ENCODE peak calls at places on chromosomes 4 and X, in four cellular contexts. One of them, this sample, is unnamed.

GRCh38 chr4:98166025-98166730 is 22.9 kb upstream of the STPG2 start:
- DNase-seq in right cardiac atrium: peak
- DNase-seq in retinal pigment epithelial cell: peak
- DNase-seq in kidney epithelial cell: peak
- DNase-seq in this sample: peak

GRCh38 chr4:95124906-95125504 is 367.2 kb downstream of the BMPR1B start:
- DNase-seq in kidney epithelial cell: peak
- DNase-seq in retinal pigment epithelial cell: no peak
- DNase-seq in right cardiac atrium: no peak
- DNase-seq in this sample: no peak

GRCh38 chr4:186587416-186588018 is 32.1 kb upstream of the MTNR1A start:
- DNase-seq in right cardiac atrium: peak
- DNase-seq in retinal pigment epithelial cell: peak
- DNase-seq in kidney epithelial cell: no peak
- DNase-seq in this sample: peak

GRCh38 chrX:130393451-130394074 is 8.1 kb upstream of the GPR119 start:
- DNase-seq in retinal pigment epithelial cell: peak
- DNase-seq in right cardiac atrium: peak
- DNase-seq in kidney epithelial cell: no peak
- DNase-seq in this sample: peak

GRCh38 chr4:40423735-40424134 is 88.6 kb downstream of the CHRNA9 start:
- DNase-seq in retinal pigment epithelial cell: no peak
- DNase-seq in kidney epithelial cell: no peak
- DNase-seq in right cardiac atrium: no peak
- DNase-seq in this sample: no peak

GRCh38 chrX:119698835-119699234 is 5.9 kb upstream of the SEPTIN6 start:
- DNase-seq in retinal pigment epithelial cell: no peak
- DNase-seq in kidney epithelial cell: no peak
- DNase-seq in right cardiac atrium: no peak
- DNase-seq in this sample: no peak

GRCh38 chr4:145784036-145784435 is 104.1 kb downstream of the C4orf51 start:
- DNase-seq in right cardiac atrium: no peak
- DNase-seq in retinal pigment epithelial cell: no peak
- DNase-seq in kidney epithelial cell: no peak
- DNase-seq in this sample: no peak

GRCh38 chr4:135267148-135267878 is 1065.7 kb upstream of the PABPC4L start:
- DNase-seq in kidney epithelial cell: no peak
- DNase-seq in right cardiac atrium: no peak
- DNase-seq in retinal pigment epithelial cell: no peak
- DNase-seq in this sample: no peak

GRCh38 chr4:82823062-82823461 is 24.5 kb upstream of the SCD5 start:
- DNase-seq in kidney epithelial cell: no peak
- DNase-seq in retinal pigment epithelial cell: no peak
- DNase-seq in right cardiac atrium: no peak
- DNase-seq in this sample: no peak

GRCh38 chr4:1872918-1873269 is 1.7 kb downstream of the NSD2 start:
- DNase-seq in retinal pigment epithelial cell: no peak
- DNase-seq in right cardiac atrium: no peak
- DNase-seq in kidney epithelial cell: no peak
- DNase-seq in this sample: no peak

GRCh38 chr4:124432500-124432899 is 280.0 kb downstream of the ANKRD50 start:
- DNase-seq in kidney epithelial cell: no peak
- DNase-seq in retinal pigment epithelial cell: peak
- DNase-seq in right cardiac atrium: no peak
- DNase-seq in this sample: no peak

GRCh38 chr4:120062663-120063195 is 3.9 kb downstream of the MAD2L1 start:
- DNase-seq in kidney epithelial cell: no peak
- DNase-seq in retinal pigment epithelial cell: no peak
- DNase-seq in right cardiac atrium: no peak
- DNase-seq in this sample: no peak

GRCh38 chr4:138736362-138736761 is 279.2 kb upstream of the NOCT start:
- DNase-seq in kidney epithelial cell: no peak
- DNase-seq in right cardiac atrium: no peak
- DNase-seq in retinal pigment epithelial cell: no peak
- DNase-seq in this sample: no peak

GRCh38 chrX:47743504-47743903 is 84.5 kb upstream of the UXT start:
- DNase-seq in retinal pigment epithelial cell: no peak
- DNase-seq in right cardiac atrium: no peak
- DNase-seq in kidney epithelial cell: peak
- DNase-seq in this sample: no peak

GRCh38 chrX:154136627-154137161 is 7.3 kb upstream of the OPN1LW start:
- DNase-seq in right cardiac atrium: peak
- DNase-seq in kidney epithelial cell: no peak
- DNase-seq in retinal pigment epithelial cell: no peak
- DNase-seq in this sample: peak

GRCh38 chrX:39536165-39536564 is 561.6 kb downstream of the BCOR start:
- DNase-seq in kidney epithelial cell: no peak
- DNase-seq in right cardiac atrium: no peak
- DNase-seq in retinal pigment epithelial cell: no peak
- DNase-seq in this sample: no peak

GRCh38 chr4:163540977-163541376 is 46.5 kb downstream of the TMA16 start:
- DNase-seq in kidney epithelial cell: no peak
- DNase-seq in right cardiac atrium: no peak
- DNase-seq in retinal pigment epithelial cell: no peak
- DNase-seq in this sample: no peak

GRCh38 chr4:169164669-169165415 is 105.9 kb downstream of the SH3RF1 start:
- DNase-seq in kidney epithelial cell: no peak
- DNase-seq in right cardiac atrium: no peak
- DNase-seq in retinal pigment epithelial cell: no peak
- DNase-seq in this sample: no peak

GRCh38 chrX:73826996-73827395 is 264.0 kb downstream of the CHIC1 start:
- DNase-seq in kidney epithelial cell: no peak
- DNase-seq in right cardiac atrium: no peak
- DNase-seq in retinal pigment epithelial cell: no peak
- DNase-seq in this sample: no peak

GRCh38 chr4:168908859-168909390 is 101.1 kb downstream of the CBR4 start:
- DNase-seq in retinal pigment epithelial cell: no peak
- DNase-seq in right cardiac atrium: no peak
- DNase-seq in kidney epithelial cell: no peak
- DNase-seq in this sample: no peak

GRCh38 chr4:61298178-61298740 is 98.1 kb downstream of the ADGRL3 start:
- DNase-seq in retinal pigment epithelial cell: no peak
- DNase-seq in kidney epithelial cell: no peak
- DNase-seq in right cardiac atrium: no peak
- DNase-seq in this sample: no peak

GRCh38 chr4:47561331-47561730 is 76.3 kb downstream of the ATP10D start:
- DNase-seq in retinal pigment epithelial cell: no peak
- DNase-seq in kidney epithelial cell: no peak
- DNase-seq in right cardiac atrium: no peak
- DNase-seq in this sample: no peak

GRCh38 chr4:55819634-55820033 is at the start of gene EXOC1L:
- DNase-seq in kidney epithelial cell: no peak
- DNase-seq in right cardiac atrium: peak
- DNase-seq in retinal pigment epithelial cell: no peak
- DNase-seq in this sample: no peak

GRCh38 chr4:38055566-38055965 is 95.4 kb downstream of the PTTG2 start:
- DNase-seq in kidney epithelial cell: no peak
- DNase-seq in retinal pigment epithelial cell: no peak
- DNase-seq in right cardiac atrium: no peak
- DNase-seq in this sample: no peak

This sample was measured in stomach.